ENCODE peak calls at places on chromosomes 1 and 21, in ten cellular contexts. N is K562, Y is fibroblast of mammary gland, E is thoracic aorta, Z is fibroblast of lung, H is lower lobe of right lung, V is neuronal stem cell, C is AG04450, O is heart right ventricle, J is DND-41. W is an unnamed sample.

GRCh38 chr1:152182431-152182830 is 23.4 kb upstream of the RPTN start:
- DNase-seq in O (no peak), H (no peak), N (peak), C (no peak), E (no peak), V (no peak), Z (peak), Y (peak), J (peak), W (no peak)

GRCh38 chr1:163897401-163898169 is 575.8 kb downstream of the NUF2 start:
- DNase-seq in H (no peak), O (peak), N (no peak), E (no peak), Z (peak), Y (peak), V (no peak), C (no peak), J (no peak), W (no peak)

GRCh38 chr21:46191686-46192575 is 7.7 kb upstream of the SPATC1L start:
- DNase-seq in J (no peak), E (no peak), C (no peak), O (no peak), V (no peak), H (no peak), N (no peak), Y (no peak), Z (no peak), W (no peak)

GRCh38 chr1:170854677-170855076 is 80.7 kb upstream of the MROH9 start:
- DNase-seq in V (no peak), O (no peak), N (no peak), H (no peak), Z (no peak), J (no peak), Y (no peak), C (no peak), E (no peak), W (no peak)

GRCh38 chr1:108107658-108108057 is 92.5 kb downstream of the SLC25A24 start:
- DNase-seq in E (no peak), J (peak), V (no peak), Z (peak), C (no peak), Y (peak), O (no peak), N (peak), H (no peak), W (peak)

GRCh38 chr1:69569983-69570755 is 2.4 kb downstream of the LRRC7 start:
- DNase-seq in V (peak), O (no peak), E (no peak), J (no peak), C (no peak), Y (peak), H (no peak), Z (peak), N (peak), W (no peak)

GRCh38 chr1:201021333-201022177 is 2.0 kb downstream of the KIF21B start:
- DNase-seq in N (no peak), Z (no peak), J (peak), V (no peak), Y (no peak), O (no peak), E (no peak), C (no peak), H (no peak), W (no peak)

GRCh38 chr1:98565951-98566350 is 95.6 kb upstream of the SNX7 start:
- DNase-seq in Y (no peak), V (no peak), J (no peak), H (no peak), Z (no peak), O (no peak), E (no peak), C (no peak), N (no peak), W (no peak)

GRCh38 chr1:154344977-154345837 is 19.9 kb downstream of the ATP8B2 start:
- DNase-seq in O (no peak), H (peak), V (no peak), N (peak), J (peak), Z (peak), Y (peak), E (no peak), C (no peak), W (peak)

GRCh38 chr1:227320476-227320875 is 2.2 kb upstream of the CDC42BPA start:
- DNase-seq in Y (no peak), C (no peak), J (no peak), E (no peak), Z (no peak), V (no peak), H (no peak), O (no peak), N (no peak), W (no peak)

GRCh38 chr1:70196333-70196732 is 9.0 kb downstream of the LRRC40 start:
- DNase-seq in Z (no peak), N (no peak), O (no peak), H (no peak), C (no peak), J (no peak), E (no peak), Y (no peak), V (no peak), W (no peak)

GRCh38 chr1:198122693-198123092 is 34.1 kb upstream of the NEK7 start:
- DNase-seq in E (no peak), V (no peak), H (no peak), C (no peak), O (no peak), N (peak), J (no peak), Y (no peak), Z (peak), W (peak)

GRCh38 chr1:21050031-21050430 is 126.7 kb downstream of the EIF4G3 start:
- DNase-seq in Y (peak), N (no peak), Z (peak), O (no peak), E (no peak), H (no peak), J (no peak), C (peak), V (no peak), W (no peak)

GRCh38 chr1:2279210-2279639 is 51.1 kb downstream of the SKI start:
- DNase-seq in O (peak), N (no peak), V (peak), Y (peak), J (peak), E (no peak), Z (peak), C (peak), H (peak), W (peak)

GRCh38 chr1:229986737-229987364 is 80.2 kb upstream of the GALNT2 start:
- DNase-seq in O (no peak), Z (no peak), H (no peak), Y (no peak), E (no peak), C (no peak), N (no peak), V (no peak), J (no peak), W (no peak)

GRCh38 chr1:204147392-204148097 is 4.3 kb downstream of the ETNK2 start:
- DNase-seq in E (no peak), C (no peak), Z (no peak), J (no peak), N (no peak), O (no peak), Y (no peak), H (no peak), V (no peak), W (no peak)

GRCh38 chr1:67582625-67583461 is 102.2 kb upstream of the GADD45A start:
- DNase-seq in C (no peak), N (no peak), Y (peak), E (no peak), J (no peak), Z (peak), H (no peak), O (no peak), V (no peak), W (no peak)

GRCh38 chr21:39911286-39911685 is 44.0 kb downstream of the PCP4 start:
- DNase-seq in O (no peak), Y (no peak), J (no peak), V (no peak), H (no peak), E (no peak), N (peak), C (no peak), Z (no peak), W (no peak)

GRCh38 chr1:115922806-115923205 is 53.5 kb upstream of the SLC22A15 start:
- DNase-seq in E (no peak), Z (no peak), O (no peak), H (no peak), N (no peak), V (no peak), J (no peak), Y (no peak), C (no peak), W (no peak)

GRCh38 chr1:99814373-99814900 is 35.7 kb upstream of the AGL start:
- DNase-seq in H (no peak), N (no peak), Z (no peak), O (no peak), J (no peak), E (no peak), V (no peak), C (no peak), Y (no peak), W (no peak)

GRCh38 chr1:184219414-184219813 is 167.4 kb upstream of the C1orf21 start:
- DNase-seq in Z (no peak), E (no peak), H (no peak), C (no peak), N (no peak), V (no peak), O (no peak), Y (peak), J (no peak), W (no peak)

GRCh38 chr1:55848906-55849305 is 633.7 kb upstream of the USP24 start:
- DNase-seq in V (no peak), J (no peak), Y (peak), N (no peak), H (no peak), C (no peak), E (no peak), Z (peak), O (no peak), W (peak)

GRCh38 chr1:234960722-234961467 is 167.7 kb downstream of the TOMM20 start:
- DNase-seq in H (no peak), Z (peak), O (no peak), Y (peak), C (no peak), J (no peak), E (no peak), N (peak), V (no peak), W (no peak)

GRCh38 chr1:236759252-236759859 is 35.7 kb upstream of the MTR start:
- DNase-seq in O (no peak), J (peak), E (no peak), Z (peak), C (peak), V (peak), Y (peak), N (peak), H (no peak), W (no peak)
- H3K4me3 ChIP-seq in O (no peak), J (no peak), E (no peak), Z (no peak), C (no peak), V (no peak), Y (no peak), N (no peak), H (no peak), W (no peak)

GRCh38 chr21:37912616-37913015 is 3.6 kb downstream of the KCNJ6 start:
- DNase-seq in E (no peak), C (no peak), O (no peak), Y (no peak), V (no peak), Z (no peak), J (no peak), N (no peak), H (no peak), W (no peak)

GRCh38 chr21:37915516-37915915 is 741 bp downstream of the KCNJ6 start:
- DNase-seq in Z (no peak), H (no peak), Y (no peak), N (no peak), J (no peak), O (no peak), E (no peak), V (no peak), C (no peak), W (no peak)

GRCh38 chr21:37916795-37917142 is 512 bp upstream of the KCNJ6 start:
- DNase-seq in O (no peak), Z (no peak), N (peak), Y (no peak), E (no peak), H (no peak), C (no peak), J (no peak), V (peak), W (no peak)

GRCh38 chr21:37915941-37916794 is at the start of gene KCNJ6:
- DNase-seq in O (no peak), J (no peak), E (no peak), H (peak), C (no peak), N (peak), Z (peak), Y (peak), V (peak), W (peak)

GRCh38 chr21:37914211-37914900 is 1.9 kb downstream of the KCNJ6 start:
- DNase-seq in Z (peak), E (no peak), O (peak), H (peak), J (peak), V (peak), Y (no peak), C (no peak), N (peak), W (no peak)
- H3K4me3 ChIP-seq in Z (no peak), E (no peak), O (no peak), H (no peak), J (no peak), V (peak), Y (no peak), C (no peak), N (no peak), W (no peak)

DNA sequence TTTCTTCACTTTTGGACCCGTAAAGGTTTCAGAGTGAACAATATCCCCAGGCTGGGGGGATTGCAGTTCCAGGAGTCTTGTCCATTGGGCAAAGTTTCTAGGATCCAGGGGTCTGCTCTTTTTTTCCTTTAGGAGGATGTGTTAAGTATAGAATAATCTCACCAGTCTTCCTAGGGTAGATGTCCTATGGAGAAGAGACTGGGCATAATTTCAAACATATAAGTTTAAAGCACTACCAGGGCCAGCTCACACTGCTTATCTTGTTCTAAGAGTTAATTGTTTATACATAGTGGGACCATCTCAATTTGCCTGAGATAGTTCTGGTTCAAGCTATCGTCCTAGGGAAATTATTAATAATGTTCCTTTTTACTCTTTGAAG is 1.2 kb downstream of the CHI3L2 start:
- DNase-seq in H (no peak), N (no peak), E (no peak), Y (no peak), O (no peak), J (no peak), C (no peak), V (no peak), Z (no peak), W (no peak)
- H3K4me3 ChIP-seq in H (no peak), N (no peak), E (no peak), Y (no peak), O (no peak), J (no peak), C (no peak), V (no peak), Z (no peak), W (no peak)

GRCh38 chr1:225517697-225518096 is 89.9 kb upstream of the LBR start:
- DNase-seq in J (no peak), O (no peak), N (no peak), H (no peak), E (no peak), Z (peak), V (no peak), Y (no peak), C (no peak), W (no peak)
- H3K4me3 ChIP-seq in J (no peak), O (no peak), N (no peak), H (no peak), E (no peak), Z (no peak), V (no peak), Y (no peak), C (no peak), W (no peak)

GRCh38 chr1:941588-942383 is 17.3 kb downstream of the NOC2L start:
- DNase-seq in J (peak), V (peak), C (no peak), O (peak), E (no peak), H (peak), N (peak), Y (peak), Z (peak), W (peak)
- H3K4me3 ChIP-seq in J (no peak), V (no peak), C (peak), O (peak), E (peak), H (peak), N (peak), Y (no peak), Z (no peak), W (peak)

DNA sequence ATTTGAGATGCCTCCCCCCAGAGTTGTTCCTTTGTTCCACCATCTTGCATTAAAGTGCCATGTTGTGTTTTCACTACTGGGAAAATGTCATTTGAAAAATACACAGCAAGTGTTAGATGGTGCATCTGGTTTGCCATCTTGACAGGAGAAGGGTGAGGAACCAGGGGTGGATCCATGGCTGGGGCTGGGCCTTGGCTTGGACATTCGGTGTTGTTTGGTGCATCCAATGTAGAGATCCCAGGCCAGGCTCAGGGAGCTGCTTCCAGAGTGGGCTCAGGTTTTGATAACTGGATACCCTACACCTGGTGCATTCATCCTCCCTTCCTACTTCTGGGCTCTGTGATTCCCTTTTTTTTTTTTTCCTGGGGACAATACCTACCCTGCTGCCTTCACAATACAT is 103.5 kb downstream of the UCK2 start:
- DNase-seq in H (no peak), O (no peak), Z (no peak), E (no peak), N (no peak), J (no peak), C (no peak), Y (no peak), V (no peak), W (no peak)
- H3K4me3 ChIP-seq in H (no peak), O (no peak), Z (no peak), E (no peak), N (no peak), J (no peak), C (no peak), Y (no peak), V (no peak), W (no peak)

DNA sequence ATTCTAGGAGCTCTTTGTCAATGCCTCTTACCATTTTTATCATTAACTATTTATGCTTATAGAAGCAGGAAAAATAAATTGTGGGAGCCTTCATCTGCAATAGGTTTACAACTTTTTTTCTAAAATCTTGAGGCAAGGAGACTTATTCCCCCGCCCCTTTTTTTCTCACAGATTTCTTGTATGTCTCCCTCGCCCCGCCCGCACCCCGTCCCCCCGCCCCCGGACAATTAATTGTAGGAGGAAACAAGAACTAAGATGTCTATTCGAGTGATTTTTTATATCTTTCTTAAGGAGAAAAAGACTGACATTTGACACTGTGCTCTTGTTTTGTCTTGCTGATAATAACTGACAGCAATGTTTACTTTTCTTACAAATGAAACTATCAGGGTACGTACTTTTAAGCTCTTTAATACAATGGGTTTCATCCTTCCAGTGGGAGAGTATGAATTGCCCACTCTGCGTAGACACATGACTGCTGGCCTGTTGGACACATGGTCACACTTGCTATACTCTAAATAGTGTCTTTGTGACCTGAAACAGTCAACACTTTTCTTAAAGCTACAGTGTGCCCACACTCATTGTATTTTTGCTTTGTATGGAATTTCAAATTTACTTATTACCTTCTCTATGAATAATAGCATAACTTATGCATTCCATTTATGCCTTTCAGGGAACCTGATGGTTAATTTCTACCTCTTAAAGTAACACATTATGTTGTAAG is 1.5 kb upstream of the IVNS1ABP start:
- DNase-seq in Z (no peak), H (no peak), N (peak), C (no peak), Y (no peak), V (no peak), E (no peak), J (no peak), O (no peak), W (no peak)
- H3K4me3 ChIP-seq in Z (no peak), H (no peak), N (peak), C (no peak), Y (no peak), V (no peak), E (no peak), J (no peak), O (no peak), W (peak)

W was measured in MG63.